ENCODE peak calls at places on chromosomes 16 and 17, in six cellular contexts. One of them, this sample, is unnamed.
A peak's percentile ranks its signal among the peaks of the same experiment; 100 is the strongest.

GRCh38 chr16:81879625-81880024 is 100.5 kb downstream of the PLCG2 start:
- DNase-seq in mesendoderm: peak; percentile 19
- DNase-seq in mesenchymal stem cell: no peak
- DNase-seq in neuronal stem cell: peak; percentile 8
- DNase-seq in H1: no peak
- DNase-seq in trophoblast cell: no peak
- DNase-seq in this sample: no peak

GRCh38 chr17:13939222-13939621 is 130.1 kb upstream of the COX10 start:
- DNase-seq in mesendoderm: no peak
- DNase-seq in mesenchymal stem cell: no peak
- DNase-seq in neuronal stem cell: no peak
- DNase-seq in H1: no peak
- DNase-seq in trophoblast cell: no peak
- DNase-seq in this sample: no peak

GRCh38 chr16:88064011-88064888 is 113.0 kb downstream of the BANP start:
- DNase-seq in mesendoderm: no peak
- DNase-seq in mesenchymal stem cell: no peak
- DNase-seq in neuronal stem cell: no peak
- DNase-seq in H1: no peak
- DNase-seq in trophoblast cell: no peak
- DNase-seq in this sample: peak; percentile 5

GRCh38 chr17:35023538-35023937 is 40.0 kb downstream of the RFFL start:
- DNase-seq in mesendoderm: no peak
- DNase-seq in mesenchymal stem cell: peak; percentile 32
- DNase-seq in neuronal stem cell: no peak
- DNase-seq in H1: no peak
- DNase-seq in trophoblast cell: peak; percentile 12
- DNase-seq in this sample: no peak

GRCh38 chr17:15263206-15263579 is 1.9 kb downstream of the PMP22 start:
- DNase-seq in mesendoderm: peak; percentile 76
- DNase-seq in mesenchymal stem cell: peak; percentile 80
- DNase-seq in neuronal stem cell: peak; percentile 33
- DNase-seq in H1: no peak
- DNase-seq in trophoblast cell: peak; percentile 63
- DNase-seq in this sample: peak; percentile 73

GRCh38 chr16:78216166-78216745 is 116.8 kb downstream of the WWOX start:
- DNase-seq in mesendoderm: no peak
- DNase-seq in mesenchymal stem cell: peak; percentile 38
- DNase-seq in neuronal stem cell: no peak
- DNase-seq in H1: no peak
- DNase-seq in trophoblast cell: peak; percentile 86
- DNase-seq in this sample: no peak

GRCh38 chr16:70380205-70380918 is 33.7 kb downstream of the DDX19A start:
- DNase-seq in mesendoderm: peak; percentile 96
- DNase-seq in mesenchymal stem cell: peak; percentile 85
- DNase-seq in neuronal stem cell: peak; percentile 47
- DNase-seq in H1: no peak
- DNase-seq in trophoblast cell: peak; percentile 98
- DNase-seq in this sample: peak; percentile 82

GRCh38 chr16:17414421-17414820 is 56.3 kb downstream of the XYLT1 start:
- DNase-seq in mesendoderm: no peak
- DNase-seq in mesenchymal stem cell: no peak
- DNase-seq in neuronal stem cell: no peak
- DNase-seq in H1: no peak
- DNase-seq in trophoblast cell: no peak
- DNase-seq in this sample: no peak

GRCh38 chr16:10609410-10609774 is 29.0 kb upstream of the EMP2 start:
- DNase-seq in mesendoderm: no peak
- DNase-seq in mesenchymal stem cell: peak; percentile 62
- DNase-seq in neuronal stem cell: no peak
- DNase-seq in H1: no peak
- DNase-seq in trophoblast cell: peak; percentile 90
- DNase-seq in this sample: peak; percentile 89

GRCh38 chr17:39791296-39791992 is 53.7 kb downstream of the GRB7 start:
- DNase-seq in mesendoderm: peak; percentile 29
- DNase-seq in mesenchymal stem cell: no peak
- DNase-seq in neuronal stem cell: peak; percentile 35
- DNase-seq in H1: no peak
- DNase-seq in trophoblast cell: peak; percentile 90
- DNase-seq in this sample: no peak

GRCh38 chr17:45948498-45948880 is 50.6 kb upstream of the STH start:
- DNase-seq in mesendoderm: peak; percentile 87
- DNase-seq in mesenchymal stem cell: no peak
- DNase-seq in neuronal stem cell: no peak
- DNase-seq in H1: no peak
- DNase-seq in trophoblast cell: peak; percentile 94
- DNase-seq in this sample: no peak

GRCh38 chr16:86800914-86801313 is 222.6 kb downstream of the FOXL1 start:
- DNase-seq in mesendoderm: peak; percentile 72
- DNase-seq in mesenchymal stem cell: no peak
- DNase-seq in neuronal stem cell: no peak
- DNase-seq in H1: peak; percentile 38
- DNase-seq in trophoblast cell: no peak
- DNase-seq in this sample: no peak

GRCh38 chr17:75524971-75525805 is at the start of gene LLGL2:
- DNase-seq in mesendoderm: peak; percentile 94
- DNase-seq in mesenchymal stem cell: peak; percentile 64
- DNase-seq in neuronal stem cell: peak; percentile 84
- DNase-seq in H1: no peak
- DNase-seq in trophoblast cell: peak; percentile 96
- DNase-seq in this sample: peak; percentile 11

GRCh38 chr16:7511549-7512260 is 179.1 kb downstream of the RBFOX1 start:
- DNase-seq in mesendoderm: no peak
- DNase-seq in mesenchymal stem cell: no peak
- DNase-seq in neuronal stem cell: no peak
- DNase-seq in H1: no peak
- DNase-seq in trophoblast cell: no peak
- DNase-seq in this sample: no peak

GRCh38 chr17:57599271-57600045 is 145.6 kb downstream of the CCDC182 start:
- DNase-seq in mesendoderm: no peak
- DNase-seq in mesenchymal stem cell: no peak
- DNase-seq in neuronal stem cell: no peak
- DNase-seq in H1: no peak
- DNase-seq in trophoblast cell: no peak
- DNase-seq in this sample: no peak

GRCh38 chr16:52095466-52095865 is 451.5 kb downstream of the TOX3 start:
- DNase-seq in mesendoderm: no peak
- DNase-seq in mesenchymal stem cell: no peak
- DNase-seq in neuronal stem cell: no peak
- DNase-seq in H1: no peak
- DNase-seq in trophoblast cell: no peak
- DNase-seq in this sample: no peak

GRCh38 chr17:72456026-72456569 is 335.3 kb downstream of the SOX9 start:
- DNase-seq in mesendoderm: no peak
- DNase-seq in mesenchymal stem cell: peak; percentile 61
- DNase-seq in neuronal stem cell: no peak
- DNase-seq in H1: no peak
- DNase-seq in trophoblast cell: no peak
- DNase-seq in this sample: peak; percentile 67

DNA sequence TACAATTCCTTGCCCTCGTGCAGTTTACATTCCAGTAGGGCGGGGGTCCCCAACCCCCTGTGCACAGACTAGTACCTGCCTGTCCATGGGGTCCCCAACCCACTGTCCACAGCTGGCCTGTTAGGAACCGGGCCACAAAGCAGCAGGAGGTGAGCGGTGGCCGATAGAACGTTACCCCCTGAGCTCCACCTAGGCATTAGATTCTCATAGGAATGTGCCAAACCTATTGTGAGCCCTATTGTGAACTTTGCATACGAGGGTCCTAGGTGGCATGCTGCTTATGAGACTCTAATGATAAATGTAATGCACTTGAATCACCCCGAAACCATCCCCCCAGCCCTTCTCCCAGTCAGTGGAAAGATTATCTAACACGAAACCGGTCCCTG is 1.5 kb downstream of the REXO5 start:
- DNase-seq in mesendoderm: no peak
- DNase-seq in mesenchymal stem cell: no peak
- DNase-seq in neuronal stem cell: no peak
- DNase-seq in H1: no peak
- DNase-seq in trophoblast cell: no peak
- DNase-seq in this sample: no peak
- H3K4me3 ChIP-seq in mesendoderm: no peak overlapping the region
- H3K4me3 ChIP-seq in mesenchymal stem cell: no peak overlapping the region
- H3K4me3 ChIP-seq in neuronal stem cell: peak overlapping the region; percentile 100
- H3K4me3 ChIP-seq in H1: peak overlapping the region; percentile 71
- H3K4me3 ChIP-seq in trophoblast cell: no peak overlapping the region
- H3K4me3 ChIP-seq in this sample: no peak overlapping the region

GRCh38 chr17:55053855-55054254 is 85.3 kb downstream of the STXBP4 start:
- DNase-seq in mesendoderm: peak; percentile 3
- DNase-seq in mesenchymal stem cell: peak; percentile 15
- DNase-seq in neuronal stem cell: no peak
- DNase-seq in H1: no peak
- DNase-seq in trophoblast cell: peak; percentile 5
- DNase-seq in this sample: peak; percentile 13
- H3K18ac ChIP-seq in mesendoderm: no peak overlapping the region
- H3K18ac ChIP-seq in mesenchymal stem cell: no peak overlapping the region
- H3K18ac ChIP-seq in neuronal stem cell: no peak overlapping the region
- H3K18ac ChIP-seq in H1: no peak overlapping the region
- H3K18ac ChIP-seq in trophoblast cell: no peak overlapping the region
- H3K18ac ChIP-seq in this sample: no peak overlapping the region

GRCh38 chr17:77453613-77454559 is 313.1 kb downstream of the SEC14L1 start:
- DNase-seq in mesendoderm: peak; percentile 34
- DNase-seq in mesenchymal stem cell: no peak
- DNase-seq in neuronal stem cell: no peak
- DNase-seq in H1: no peak
- DNase-seq in trophoblast cell: no peak
- DNase-seq in this sample: no peak
- H3K4me3 ChIP-seq in mesendoderm: no peak overlapping the region
- H3K4me3 ChIP-seq in mesenchymal stem cell: no peak overlapping the region
- H3K4me3 ChIP-seq in neuronal stem cell: no peak overlapping the region
- H3K4me3 ChIP-seq in H1: no peak overlapping the region
- H3K4me3 ChIP-seq in trophoblast cell: no peak overlapping the region
- H3K4me3 ChIP-seq in this sample: no peak overlapping the region

GRCh38 chr17:59963738-59964454 is 644 bp downstream of the RNFT1 start:
- DNase-seq in mesendoderm: peak; percentile 16
- DNase-seq in mesenchymal stem cell: peak; percentile 88
- DNase-seq in neuronal stem cell: no peak
- DNase-seq in H1: no peak
- DNase-seq in trophoblast cell: peak; percentile 75
- DNase-seq in this sample: peak; percentile 69

GRCh38 chr17:59962739-59963318 is 1.7 kb downstream of the RNFT1 start:
- DNase-seq in mesendoderm: no peak
- DNase-seq in mesenchymal stem cell: no peak
- DNase-seq in neuronal stem cell: no peak
- DNase-seq in H1: no peak
- DNase-seq in trophoblast cell: no peak
- DNase-seq in this sample: no peak

DNA sequence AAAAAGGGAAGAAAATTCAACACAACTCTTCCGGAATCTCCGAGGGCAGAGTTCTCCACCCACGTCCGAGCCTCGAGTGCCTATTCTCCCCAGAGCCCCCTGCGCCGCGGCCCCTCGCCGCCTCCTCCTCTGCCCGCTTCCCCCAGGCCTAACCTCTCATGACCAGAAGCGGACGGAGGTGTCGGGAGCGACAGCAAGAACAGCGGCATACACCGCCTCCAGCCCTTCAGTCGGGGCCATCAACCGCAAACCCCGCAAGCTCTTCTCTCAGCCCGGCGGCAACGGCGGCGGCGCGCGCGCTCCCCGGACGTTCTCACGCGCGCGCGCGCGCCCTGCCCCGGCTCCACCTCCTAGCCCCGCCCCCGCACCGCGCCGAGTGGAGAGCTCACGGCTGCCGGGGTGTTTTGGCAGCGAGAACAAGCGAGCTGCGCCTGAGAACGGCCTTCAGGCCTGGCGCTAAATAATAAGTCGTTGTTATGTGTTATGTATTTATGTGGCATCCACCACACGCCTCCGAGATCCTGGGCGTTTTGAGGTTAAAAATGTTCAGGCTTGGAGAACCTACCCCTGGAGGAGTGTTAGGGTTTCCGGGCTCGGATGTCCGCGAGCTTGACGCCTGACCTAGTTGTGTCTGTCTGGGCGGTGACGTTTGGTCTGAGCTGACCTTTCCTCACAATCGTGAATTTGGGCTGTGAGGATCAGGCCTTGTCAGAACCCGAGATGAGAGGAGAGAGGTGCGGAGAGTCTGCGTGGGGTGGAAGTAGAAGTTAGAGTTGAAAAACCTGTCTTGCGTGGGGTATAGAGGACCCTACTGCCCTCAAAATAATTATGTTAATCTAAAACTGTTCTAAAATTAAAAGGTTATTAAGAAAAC is at the start of gene RNFT1:
- DNase-seq in mesendoderm: peak; percentile 88
- DNase-seq in mesenchymal stem cell: peak; percentile 86
- DNase-seq in neuronal stem cell: peak; percentile 88
- DNase-seq in H1: peak; percentile 7
- DNase-seq in trophoblast cell: peak; percentile 96
- DNase-seq in this sample: peak; percentile 75
- H3K18ac ChIP-seq in mesendoderm: peak within 1 kb of the TSS; percentile 35
- H3K18ac ChIP-seq in mesenchymal stem cell: peak within 1 kb of the TSS; percentile 99
- H3K18ac ChIP-seq in neuronal stem cell: peak within 1 kb of the TSS; percentile 96
- H3K18ac ChIP-seq in H1: no peak within 1 kb of the TSS
- H3K18ac ChIP-seq in trophoblast cell: peak within 1 kb of the TSS; percentile 93
- H3K18ac ChIP-seq in this sample: peak within 1 kb of the TSS; percentile 84

GRCh38 chr17:3944485-3945388 is 19.5 kb downstream of the ATP2A3 start:
- DNase-seq in mesendoderm: peak; percentile 81
- DNase-seq in mesenchymal stem cell: peak; percentile 73
- DNase-seq in neuronal stem cell: peak; percentile 82
- DNase-seq in H1: peak; percentile 50
- DNase-seq in trophoblast cell: peak; percentile 73
- DNase-seq in this sample: peak; percentile 26
- H3K4me3 ChIP-seq in mesendoderm: peak overlapping the region; percentile 51
- H3K4me3 ChIP-seq in mesenchymal stem cell: peak overlapping the region; percentile 38
- H3K4me3 ChIP-seq in neuronal stem cell: no peak overlapping the region
- H3K4me3 ChIP-seq in H1: peak overlapping the region; percentile 65
- H3K4me3 ChIP-seq in trophoblast cell: peak overlapping the region; percentile 60
- H3K4me3 ChIP-seq in this sample: peak overlapping the region; percentile 51

DNA sequence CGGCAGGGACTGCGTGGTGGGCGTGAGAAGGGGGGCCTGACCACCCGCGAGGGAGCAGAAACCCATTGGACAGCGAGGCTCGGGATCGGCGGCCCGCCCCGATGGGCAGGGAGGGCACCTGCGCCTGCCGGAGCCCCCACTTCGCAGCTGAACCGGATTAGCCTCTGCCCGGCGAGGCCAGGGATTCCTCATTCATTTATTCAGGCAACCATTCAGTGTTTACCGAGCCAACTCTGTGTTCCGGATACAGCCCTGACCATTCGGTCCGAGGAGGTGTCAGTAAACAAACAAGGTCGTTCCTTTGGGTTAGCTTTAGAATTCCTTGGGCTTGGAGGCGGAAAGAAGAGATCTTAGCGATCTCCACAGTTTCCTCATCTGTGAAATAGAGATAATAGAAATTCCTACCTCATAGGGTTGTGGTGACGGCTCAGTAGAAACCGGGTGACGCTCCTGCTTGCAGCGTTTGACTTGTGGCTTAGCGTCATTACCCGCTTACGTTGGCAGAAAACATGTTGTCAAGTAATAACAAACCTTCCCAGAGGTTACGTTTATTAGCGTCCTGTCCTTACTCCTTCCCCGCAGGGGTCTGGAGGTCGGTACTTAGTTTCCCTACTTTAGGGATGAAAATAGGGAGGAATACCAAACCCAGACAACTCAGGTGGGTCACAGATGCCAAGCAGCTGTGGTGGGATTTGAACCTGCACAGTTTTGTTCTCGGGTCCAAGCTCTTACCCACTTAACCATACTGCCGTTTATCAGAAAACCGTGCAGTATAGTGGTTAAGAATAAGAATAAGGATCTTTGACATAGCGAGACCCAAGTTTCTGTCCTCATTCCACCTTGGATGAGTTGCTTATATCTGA is 893 bp downstream of the POLR3E start:
- DNase-seq in mesendoderm: peak; percentile 92
- DNase-seq in mesenchymal stem cell: peak; percentile 99
- DNase-seq in neuronal stem cell: peak; percentile 87
- DNase-seq in H1: no peak
- DNase-seq in trophoblast cell: peak; percentile 90
- DNase-seq in this sample: peak; percentile 98
- H3K18ac ChIP-seq in mesendoderm: peak overlapping the region; percentile 9
- H3K18ac ChIP-seq in mesenchymal stem cell: peak overlapping the region; percentile 82
- H3K18ac ChIP-seq in neuronal stem cell: peak overlapping the region; percentile 94
- H3K18ac ChIP-seq in H1: peak overlapping the region; percentile 7
- H3K18ac ChIP-seq in trophoblast cell: peak overlapping the region; percentile 79
- H3K18ac ChIP-seq in this sample: no peak overlapping the region

This sample was measured in IMR-90.